ENCODE peak calls at places on chromosomes 12 and 14, in five cellular contexts. One of them, this sample, is unnamed.

GRCh38 chr12:3728686-3729085 is 24.2 kb downstream of the CRACR2A start:
- DNase-seq in A549: no peak
- DNase-seq in H1: no peak
- DNase-seq in K562: no peak
- DNase-seq in HepG2: no peak
- DNase-seq in this sample: no peak

GRCh38 chr14:65411656-65412188 is 808 bp upstream of the FUT8 start:
- DNase-seq in K562: peak
- DNase-seq in HepG2: peak
- DNase-seq in H1: peak
- DNase-seq in A549: peak
- DNase-seq in this sample: peak

GRCh38 chr14:25237845-25238244 is 187.9 kb upstream of the STXBP6 start:
- DNase-seq in H1: peak
- DNase-seq in HepG2: peak
- DNase-seq in K562: peak
- DNase-seq in A549: no peak
- DNase-seq in this sample: peak

GRCh38 chr12:12608557-12608957 is 3.1 kb upstream of the CREBL2 start:
- DNase-seq in K562: peak
- DNase-seq in H1: no peak
- DNase-seq in HepG2: peak
- DNase-seq in A549: peak
- DNase-seq in this sample: no peak

GRCh38 chr12:123912415-123913385 is 59.9 kb downstream of the CCDC92 start:
- DNase-seq in HepG2: peak
- DNase-seq in K562: no peak
- DNase-seq in H1: no peak
- DNase-seq in A549: no peak
- DNase-seq in this sample: no peak

GRCh38 chr12:9049520-9050133 is 60.3 kb downstream of the KLRG1 start:
- DNase-seq in K562: peak
- DNase-seq in HepG2: peak
- DNase-seq in A549: peak
- DNase-seq in H1: no peak
- DNase-seq in this sample: peak

GRCh38 chr12:44968960-44969359 is 81.9 kb downstream of the DBX2 start:
- DNase-seq in A549: no peak
- DNase-seq in H1: no peak
- DNase-seq in HepG2: no peak
- DNase-seq in K562: no peak
- DNase-seq in this sample: no peak

GRCh38 chr12:2825133-2825532 is 9.7 kb downstream of the NRIP2 start:
- DNase-seq in A549: no peak
- DNase-seq in H1: no peak
- DNase-seq in HepG2: no peak
- DNase-seq in K562: no peak
- DNase-seq in this sample: no peak

GRCh38 chr12:15717940-15718567 is 71.1 kb downstream of the EPS8 start:
- DNase-seq in K562: no peak
- DNase-seq in HepG2: no peak
- DNase-seq in A549: no peak
- DNase-seq in H1: no peak
- DNase-seq in this sample: peak

GRCh38 chr12:108837239-108837638 is 20.1 kb downstream of the SSH1 start:
- DNase-seq in H1: no peak
- DNase-seq in K562: no peak
- DNase-seq in A549: no peak
- DNase-seq in HepG2: no peak
- DNase-seq in this sample: no peak

GRCh38 chr14:24058260-24058950 is 6.6 kb downstream of the CARMIL3 start:
- DNase-seq in HepG2: peak
- DNase-seq in H1: no peak
- DNase-seq in K562: peak
- DNase-seq in A549: peak
- DNase-seq in this sample: peak

GRCh38 chr14:69107407-69108003 is 45.4 kb downstream of the DCAF5 start:
- DNase-seq in K562: peak
- DNase-seq in A549: peak
- DNase-seq in HepG2: peak
- DNase-seq in H1: no peak
- DNase-seq in this sample: peak

GRCh38 chr12:64296301-64296700 is 74.2 kb upstream of the KICS2 start:
- DNase-seq in K562: no peak
- DNase-seq in HepG2: no peak
- DNase-seq in A549: no peak
- DNase-seq in H1: no peak
- DNase-seq in this sample: no peak

GRCh38 chr14:77620222-77620865 is 3.9 kb upstream of the SPTLC2 start:
- DNase-seq in A549: no peak
- DNase-seq in H1: no peak
- DNase-seq in K562: no peak
- DNase-seq in HepG2: no peak
- DNase-seq in this sample: no peak

GRCh38 chr12:120944645-120945217 is 33.6 kb upstream of the HNF1A start:
- DNase-seq in K562: peak
- DNase-seq in H1: peak
- DNase-seq in HepG2: no peak
- DNase-seq in A549: peak
- DNase-seq in this sample: peak

GRCh38 chr12:43551971-43552559 is at the start of gene ADAMTS20:
- DNase-seq in H1: peak
- DNase-seq in HepG2: no peak
- DNase-seq in A549: no peak
- DNase-seq in K562: no peak
- DNase-seq in this sample: no peak

GRCh38 chr12:39816671-39817185 is 197.1 kb upstream of the ABCD2 start:
- DNase-seq in HepG2: no peak
- DNase-seq in H1: no peak
- DNase-seq in A549: no peak
- DNase-seq in K562: no peak
- DNase-seq in this sample: no peak

GRCh38 chr12:57734586-57734985 is 4.0 kb downstream of the AGAP2 start:
- DNase-seq in K562: no peak
- DNase-seq in HepG2: no peak
- DNase-seq in A549: no peak
- DNase-seq in H1: no peak
- DNase-seq in this sample: no peak

GRCh38 chr12:124059752-124060151 is 86.7 kb downstream of the ZNF664 start:
- DNase-seq in H1: no peak
- DNase-seq in K562: no peak
- DNase-seq in HepG2: no peak
- DNase-seq in A549: no peak
- DNase-seq in this sample: no peak

GRCh38 chr14:60161176-60162107 is 3.8 kb downstream of the DHRS7 start:
- DNase-seq in A549: no peak
- DNase-seq in H1: no peak
- DNase-seq in HepG2: peak
- DNase-seq in K562: no peak
- DNase-seq in this sample: no peak

GRCh38 chr14:63039800-63040380 is 5.4 kb downstream of the KCNH5 start:
- DNase-seq in A549: no peak
- DNase-seq in K562: peak
- DNase-seq in HepG2: peak
- DNase-seq in H1: no peak
- DNase-seq in this sample: peak

GRCh38 chr12:62692884-62693283 is 226.3 kb downstream of the MON2 start:
- DNase-seq in H1: no peak
- DNase-seq in K562: no peak
- DNase-seq in HepG2: no peak
- DNase-seq in A549: no peak
- DNase-seq in this sample: no peak

GRCh38 chr12:54357802-54358619 is 6.3 kb downstream of the GPR84 start:
- DNase-seq in HepG2: no peak
- DNase-seq in K562: peak
- DNase-seq in H1: no peak
- DNase-seq in A549: no peak
- DNase-seq in this sample: peak

GRCh38 chr12:16076553-16076952 is 165.4 kb downstream of the DERA start:
- DNase-seq in K562: no peak
- DNase-seq in A549: peak
- DNase-seq in H1: no peak
- DNase-seq in HepG2: peak
- DNase-seq in this sample: no peak

GRCh38 chr12:69578283-69578682 is 7.0 kb upstream of the CCT2 start:
- DNase-seq in H1: no peak
- DNase-seq in HepG2: no peak
- DNase-seq in A549: no peak
- DNase-seq in K562: no peak
- DNase-seq in this sample: no peak

GRCh38 chr14:36271222-36271621 is 49.2 kb downstream of the MBIP start:
- DNase-seq in HepG2: no peak
- DNase-seq in H1: no peak
- DNase-seq in K562: no peak
- DNase-seq in A549: no peak
- DNase-seq in this sample: no peak

GRCh38 chr12:108484431-108484830 is 30.6 kb upstream of the FICD start:
- DNase-seq in K562: no peak
- DNase-seq in A549: no peak
- DNase-seq in H1: no peak
- DNase-seq in HepG2: no peak
- DNase-seq in this sample: no peak

DNA sequence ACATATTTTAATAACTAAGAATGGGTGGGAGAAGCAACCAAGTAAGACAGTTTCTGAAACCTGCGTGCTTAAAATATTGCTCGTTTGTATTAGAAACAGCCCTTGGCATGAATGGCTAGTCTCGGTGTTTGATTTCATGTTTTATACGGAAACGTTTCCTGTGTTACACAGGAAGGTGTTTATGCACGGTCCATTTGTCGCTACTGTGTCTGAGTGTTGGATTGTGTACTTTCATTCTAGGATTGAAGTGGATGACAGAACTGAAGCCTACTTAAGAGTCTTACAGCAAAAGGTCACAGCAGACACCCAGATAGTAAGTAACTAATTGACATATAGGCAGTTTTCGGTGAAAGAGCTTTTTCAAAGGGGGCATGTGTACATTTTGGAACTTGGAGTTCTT is 19.6 kb downstream of the PIWIL1 start:
- DNase-seq in H1: no peak
- DNase-seq in HepG2: no peak
- DNase-seq in K562: no peak
- DNase-seq in A549: no peak
- DNase-seq in this sample: no peak
- H3K4me2 ChIP-seq in H1: no peak
- H3K4me2 ChIP-seq in HepG2: no peak
- H3K4me2 ChIP-seq in K562: no peak
- H3K4me2 ChIP-seq in A549: no peak
- H3K4me2 ChIP-seq in this sample: no peak

DNA sequence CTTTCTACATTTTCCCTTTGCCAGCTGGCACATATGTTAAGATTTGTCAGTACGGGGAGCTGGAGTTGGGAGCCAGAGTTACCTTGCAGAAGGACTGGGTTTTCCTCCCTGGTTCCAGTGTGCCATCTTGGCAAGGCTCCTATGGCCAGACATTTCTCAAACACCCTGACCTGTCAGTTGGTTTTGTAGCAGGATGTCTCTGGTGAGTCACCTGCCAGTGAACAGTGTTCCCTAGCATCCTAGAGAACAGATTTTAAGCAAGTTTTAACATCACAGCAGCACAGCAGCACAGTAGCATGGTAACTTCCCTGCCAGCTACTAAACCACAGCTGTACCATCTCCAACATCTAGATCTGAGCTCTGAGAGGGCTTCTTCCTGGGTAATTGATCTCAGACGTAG is 26.2 kb upstream of the KTN1 start:
- DNase-seq in A549: no peak
- DNase-seq in HepG2: no peak
- DNase-seq in K562: no peak
- DNase-seq in H1: no peak
- DNase-seq in this sample: no peak
- TF ChIP-seq JUN in A549: no peak
- TF ChIP-seq JUN in HepG2: no peak
- TF ChIP-seq JUN in K562: no peak
- TF ChIP-seq JUN in H1: no peak
- TF ChIP-seq JUN in this sample: no peak

GRCh38 chr14:45249847-45250575 is 3.0 kb downstream of the MIS18BP1 start:
- DNase-seq in H1: no peak
- DNase-seq in K562: peak
- DNase-seq in A549: no peak
- DNase-seq in HepG2: peak
- DNase-seq in this sample: peak

GRCh38 chr14:45251912-45252311 is 1.1 kb downstream of the MIS18BP1 start:
- DNase-seq in A549: no peak
- DNase-seq in HepG2: peak
- DNase-seq in K562: peak
- DNase-seq in H1: no peak
- DNase-seq in this sample: peak

GRCh38 chr14:45246151-45246550 is 6.9 kb downstream of the MIS18BP1 start:
- DNase-seq in H1: no peak
- DNase-seq in A549: no peak
- DNase-seq in HepG2: no peak
- DNase-seq in K562: no peak
- DNase-seq in this sample: no peak

GRCh38 chr14:45246633-45247173 is 6.3 kb downstream of the MIS18BP1 start:
- DNase-seq in H1: no peak
- DNase-seq in HepG2: no peak
- DNase-seq in A549: no peak
- DNase-seq in K562: no peak
- DNase-seq in this sample: no peak

GRCh38 chr14:45247427-45247826 is 5.6 kb downstream of the MIS18BP1 start:
- DNase-seq in A549: no peak
- DNase-seq in H1: no peak
- DNase-seq in HepG2: peak
- DNase-seq in K562: no peak
- DNase-seq in this sample: no peak
- H3K4me2 ChIP-seq in A549: peak
- H3K4me2 ChIP-seq in H1: no peak
- H3K4me2 ChIP-seq in HepG2: no peak
- H3K4me2 ChIP-seq in K562: no peak
- H3K4me2 ChIP-seq in this sample: no peak

DNA sequence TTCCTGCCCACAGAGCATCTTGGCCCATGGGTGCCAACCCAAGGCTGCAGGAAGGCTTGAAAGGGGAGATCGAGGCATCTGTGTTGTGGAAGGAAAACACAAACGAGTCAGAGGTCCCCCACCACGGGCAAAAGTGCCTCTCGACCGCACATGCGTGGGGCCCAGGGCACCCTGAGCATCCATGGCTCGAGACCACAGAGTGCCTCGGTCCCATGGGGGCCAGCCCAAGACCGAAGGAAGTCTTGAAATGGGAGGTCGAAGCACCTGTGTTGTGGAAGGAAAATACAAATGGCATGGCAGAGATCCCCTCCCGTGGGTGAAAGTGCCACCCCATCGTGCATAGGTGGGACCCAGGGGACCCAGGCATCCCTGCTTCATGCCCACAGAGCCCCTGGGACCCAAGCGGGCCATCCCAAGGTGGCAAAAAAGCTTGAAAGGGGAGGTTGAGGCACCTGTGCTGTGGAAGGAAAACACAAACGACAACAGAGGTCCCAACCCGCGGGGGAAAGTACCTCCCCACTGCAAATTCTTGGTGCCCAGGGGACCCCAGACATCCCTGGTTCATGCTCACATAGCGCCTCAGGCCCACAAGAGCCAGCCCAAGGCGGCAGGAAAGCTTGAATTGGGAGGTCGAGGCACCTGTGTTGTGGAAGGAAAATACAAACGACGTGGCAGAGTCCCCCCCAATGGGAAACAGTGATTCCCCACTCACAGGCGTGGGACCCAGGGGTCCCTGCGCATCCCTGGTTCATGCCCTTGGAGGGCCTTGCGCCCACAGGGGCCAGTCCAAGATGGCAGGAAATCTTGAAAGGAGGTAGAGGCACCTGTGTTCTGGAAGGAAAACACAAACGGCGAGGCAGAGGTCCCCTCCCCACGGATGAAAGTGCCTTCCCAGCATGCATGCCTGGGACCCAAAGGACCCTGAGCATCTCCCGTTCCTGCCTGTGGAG is 373.0 kb downstream of the ALG10 start:
- DNase-seq in HepG2: no peak
- DNase-seq in H1: no peak
- DNase-seq in A549: no peak
- DNase-seq in K562: no peak
- DNase-seq in this sample: no peak
- TF ChIP-seq JUN in HepG2: no peak
- TF ChIP-seq JUN in H1: no peak
- TF ChIP-seq JUN in A549: no peak
- TF ChIP-seq JUN in K562: no peak
- TF ChIP-seq JUN in this sample: no peak